ENCODE peak calls at places on chromosome 13, in four cellular contexts. X, T, C and J are unnamed samples.

GRCh38 chr13:50646070-50646469 is 197.4 kb downstream of the DLEU7 start:
- DNase-seq in X (no peak), T (no peak), C (no peak), J (no peak)

GRCh38 chr13:93709511-93710244 is 483.1 kb downstream of the GPC6 start:
- DNase-seq in X (no peak), T (no peak), C (no peak), J (no peak)

GRCh38 chr13:99215466-99215865 is 14.8 kb downstream of the UBAC2 start:
- DNase-seq in X (no peak), T (no peak), C (peak), J (no peak)

GRCh38 chr13:110306960-110307696 is at the start of the genes COL4A1 and COL4A2:
- DNase-seq in X (peak), T (peak), C (no peak), J (no peak)

GRCh38 chr13:113001251-113002140 is 32.5 kb downstream of the MCF2L start:
- DNase-seq in X (peak), T (peak), C (no peak), J (no peak)

GRCh38 chr13:39462906-39463305 is 140.1 kb downstream of the LHFPL6 start:
- DNase-seq in X (no peak), T (no peak), C (no peak), J (no peak)

GRCh38 chr13:74574964-74575728 is 440.9 kb upstream of the KLF12 start:
- DNase-seq in X (peak), T (no peak), C (peak), J (peak)

GRCh38 chr13:100694722-100695644 is 20.4 kb upstream of the TMTC4 start:
- DNase-seq in X (peak), T (peak), C (peak), J (no peak)

GRCh38 chr13:26976336-26976735 is 195.3 kb downstream of the USP12 start:
- DNase-seq in X (no peak), T (no peak), C (no peak), J (no peak)

GRCh38 chr13:33087091-33087490 is 70.9 kb downstream of the KL start:
- DNase-seq in X (no peak), T (peak), C (no peak), J (no peak)

GRCh38 chr13:34044660-34045080 is 226.7 kb downstream of the RFC3 start:
- DNase-seq in X (no peak), T (peak), C (no peak), J (no peak)